ENCODE peak calls at places on chromosomes 1 and 21, in eight cellular contexts. J is SJSA1; Y is A549; B is CD8-positive, alpha-beta memory T cell; L is CD4-positive, alpha-beta T cell; E is ovary; H is astrocyte; Z is NT2/D1. W is an unnamed sample.

GRCh38 chr1:64100791-64101190 is 102.6 kb upstream of the UBE2U start:
- DNase-seq in B (no peak), Y (no peak), Z (no peak), E (no peak), L (no peak), J (peak; percentile 65), H (peak; percentile 14), W (no peak)

GRCh38 chr1:244368279-244368678 is 83.4 kb downstream of the ADSS2 start:
- DNase-seq in H (no peak), B (no peak), Z (no peak), E (no peak), L (no peak), J (no peak), Y (no peak), W (no peak)

GRCh38 chr1:47523812-47524170 is 85.9 kb downstream of the FOXD2 start:
- DNase-seq in L (no peak), H (no peak), E (no peak), J (no peak), Y (no peak), B (no peak), Z (no peak), W (no peak)

GRCh38 chr1:1051127-1051810 is 22.8 kb downstream of the RNF223 start:
- DNase-seq in H (no peak), E (no peak), L (no peak), Z (no peak), Y (no peak), J (no peak), B (no peak), W (no peak)

GRCh38 chr1:7422561-7422960 is 348.5 kb upstream of the VAMP3 start:
- DNase-seq in Z (no peak), E (no peak), J (no peak), H (no peak), Y (no peak), L (no peak), B (no peak), W (no peak)

GRCh38 chr1:152034654-152035405 is 2.0 kb downstream of the S100A11 start:
- DNase-seq in L (peak; percentile 50), Y (peak; percentile 86), B (peak; percentile 53), J (peak; percentile 80), E (peak; percentile 31), Z (peak; percentile 79), H (peak; percentile 50), W (peak; percentile 56)

GRCh38 chr21:42644223-42645208 is 8.9 kb upstream of the PDE9A start:
- DNase-seq in J (peak; percentile 45), L (no peak), B (no peak), Z (no peak), Y (no peak), E (peak; percentile 32), H (peak; percentile 8), W (no peak)

GRCh38 chr21:45225041-45225740 is 62.5 kb downstream of the POFUT2 start:
- DNase-seq in Z (no peak), B (no peak), H (no peak), J (no peak), Y (no peak), L (no peak), E (no peak), W (no peak)

GRCh38 chr1:203122159-203122558 is 5.4 kb upstream of the ADORA1 start:
- DNase-seq in B (no peak), Y (no peak), J (no peak), E (no peak), Z (no peak), L (no peak), H (no peak), W (no peak)

GRCh38 chr1:33181906-33182305 is at the start of gene TRIM62:
- DNase-seq in Y (peak; percentile 65), Z (no peak), L (peak; percentile 67), J (peak; percentile 91), B (peak; percentile 72), E (peak; percentile 89), H (peak; percentile 58), W (peak; percentile 78)

GRCh38 chr1:183002797-183003594 is 20.2 kb upstream of the LAMC1 start:
- DNase-seq in L (no peak), H (peak; percentile 9), Y (no peak), B (no peak), E (no peak), J (no peak), Z (no peak), W (no peak)

GRCh38 chr1:240027059-240027462 is 64.6 kb upstream of the FMN2 start:
- DNase-seq in H (peak; percentile 12), B (no peak), L (no peak), Z (peak; percentile 54), E (no peak), J (peak; percentile 55), Y (peak; percentile 59), W (no peak)

GRCh38 chr1:212181015-212181891 is 104.0 kb upstream of the PPP2R5A start:
- DNase-seq in B (no peak), J (no peak), H (no peak), Z (no peak), E (no peak), Y (no peak), L (no peak), W (no peak)

GRCh38 chr1:53763911-53764310 is 24.9 kb upstream of the GLIS1 start:
- DNase-seq in J (no peak), Z (no peak), Y (no peak), H (no peak), E (no peak), L (no peak), B (no peak), W (no peak)

GRCh38 chr1:227885648-227886502 is 61.9 kb downstream of the WNT9A start:
- DNase-seq in H (peak; percentile 47), Z (no peak), E (peak; percentile 76), J (peak; percentile 50), Y (peak; percentile 33), L (no peak), B (no peak), W (no peak)

GRCh38 chr1:170967042-170967910 is 31.9 kb downstream of the MROH9 start:
- DNase-seq in Z (peak; percentile 51), E (no peak), L (no peak), Y (peak; percentile 33), H (peak; percentile 27), B (no peak), J (peak; percentile 14), W (no peak)

GRCh38 chr1:31658721-31659120 is 14.0 kb upstream of the PEF1 start:
- DNase-seq in H (no peak), B (no peak), Z (no peak), E (no peak), J (no peak), L (no peak), Y (no peak), W (no peak)

GRCh38 chr1:84505167-84506001 is 802 bp upstream of the SPATA1 start:
- DNase-seq in E (no peak), Y (no peak), B (no peak), H (peak; percentile 44), L (no peak), Z (peak; percentile 25), J (peak; percentile 90), W (peak; percentile 6)

GRCh38 chr1:212214377-212214776 is 70.8 kb upstream of the PPP2R5A start:
- DNase-seq in Y (no peak), Z (no peak), H (no peak), B (no peak), E (no peak), L (no peak), J (no peak), W (no peak)

GRCh38 chr1:5099558-5099957 is 445.1 kb downstream of the AJAP1 start:
- DNase-seq in B (no peak), E (no peak), L (no peak), Z (no peak), H (no peak), J (no peak), Y (no peak), W (no peak)

GRCh38 chr1:237045278-237046016 is 3.5 kb downstream of the RYR2 start:
- DNase-seq in Z (no peak), E (no peak), L (no peak), B (no peak), J (no peak), H (no peak), Y (no peak), W (no peak)

DNA sequence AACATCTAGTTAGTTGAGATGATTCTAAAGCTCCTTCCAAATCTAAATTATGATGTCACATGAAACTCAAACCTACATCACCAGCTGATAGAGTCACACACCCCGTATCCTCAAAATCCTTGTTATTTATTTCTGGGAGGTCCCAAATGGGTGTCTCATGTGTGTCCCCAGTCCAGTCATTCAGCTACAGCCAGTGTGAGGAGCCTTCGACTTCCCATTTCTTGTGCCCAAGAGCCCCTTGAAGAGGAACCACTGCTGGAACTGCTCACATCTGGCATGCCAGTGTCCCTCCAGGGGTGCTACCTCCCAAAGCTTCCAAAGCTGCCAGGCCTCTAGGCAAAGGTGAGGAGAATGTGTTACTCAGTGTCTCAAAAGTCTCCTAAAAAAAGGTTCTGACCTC is 32.5 kb upstream of the KCNA3 start:
- DNase-seq in Z (no peak), L (no peak), Y (no peak), B (no peak), H (no peak), J (no peak), E (no peak), W (no peak)
- H3K9me3 ChIP-seq in Z (peaks cover 8% of the 10 kb centered on the region), L (no peaks in the 10 kb centered on the region), Y (no peaks in the 10 kb centered on the region), B (no peaks in the 10 kb centered on the region), H (no peaks in the 10 kb centered on the region), J (no peaks in the 10 kb centered on the region), E (no peaks in the 10 kb centered on the region), W (no peaks in the 10 kb centered on the region)

GRCh38 chr1:62908168-62908567 is 124.2 kb downstream of the ATG4C start:
- DNase-seq in Y (no peak), E (no peak), J (no peak), Z (no peak), B (no peak), H (no peak), L (no peak), W (no peak)
- H3K9me3 ChIP-seq in Y (no peaks in the 10 kb centered on the region), E (no peaks in the 10 kb centered on the region), J (no peaks in the 10 kb centered on the region), Z (no peaks in the 10 kb centered on the region), B (no peaks in the 10 kb centered on the region), H (no peaks in the 10 kb centered on the region), L (no peaks in the 10 kb centered on the region), W (no peaks in the 10 kb centered on the region)

DNA sequence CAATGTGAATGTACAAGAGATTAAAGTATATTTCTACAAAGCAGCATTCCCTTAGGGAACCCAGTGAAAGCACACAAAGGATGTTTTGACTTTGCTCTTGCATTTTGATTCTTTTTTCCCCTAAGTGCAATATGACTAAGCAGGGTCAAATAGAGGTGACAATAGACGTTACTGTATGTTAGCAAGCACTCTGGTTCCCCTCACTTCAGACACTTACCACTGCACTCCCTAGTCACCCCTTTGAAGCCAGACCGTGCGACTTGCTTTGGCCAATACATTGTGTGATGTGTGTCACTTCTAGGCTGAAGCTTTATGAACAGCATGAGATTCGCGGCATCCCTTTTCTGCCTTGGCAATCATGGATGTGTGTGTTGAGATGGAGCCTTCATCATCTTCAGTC is 209.7 kb downstream of the RHOU start:
- DNase-seq in Z (no peak), E (no peak), J (peak; percentile 64), Y (no peak), L (no peak), H (peak; percentile 23), B (no peak), W (no peak)
- H3K9me3 ChIP-seq in Z (no peaks in the 10 kb centered on the region), E (no peaks in the 10 kb centered on the region), J (no peaks in the 10 kb centered on the region), Y (no peaks in the 10 kb centered on the region), L (no peaks in the 10 kb centered on the region), H (no peaks in the 10 kb centered on the region), B (no peaks in the 10 kb centered on the region), W (no peaks in the 10 kb centered on the region)

DNA sequence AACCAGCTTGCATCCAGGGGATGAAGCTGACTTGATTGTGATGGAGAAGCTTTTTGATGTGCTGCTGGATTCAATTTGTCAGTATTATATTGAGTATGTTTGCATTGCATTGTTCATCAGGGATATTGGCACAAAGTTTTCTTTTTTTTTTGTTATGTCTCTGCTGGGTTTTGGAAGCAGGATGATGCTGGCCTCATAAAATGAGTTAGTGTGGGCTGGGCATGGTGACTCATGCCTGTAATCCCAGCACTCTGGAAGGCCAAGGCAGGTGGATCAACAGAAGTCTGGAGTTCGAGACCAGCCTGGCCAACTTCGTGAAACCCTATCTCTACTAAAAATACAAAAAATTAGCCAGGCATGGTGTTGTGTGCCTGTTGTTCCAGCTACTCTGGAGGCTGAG is 8.6 kb downstream of the OR2L3 start:
- DNase-seq in H (no peak), Z (no peak), E (no peak), B (no peak), J (no peak), L (no peak), Y (no peak), W (no peak)
- H3K9me3 ChIP-seq in H (peaks cover 7% of the 10 kb centered on the region), Z (no peaks in the 10 kb centered on the region), E (no peaks in the 10 kb centered on the region), B (no peaks in the 10 kb centered on the region), J (no peaks in the 10 kb centered on the region), L (no peaks in the 10 kb centered on the region), Y (peaks cover 4% of the 10 kb centered on the region), W (no peaks in the 10 kb centered on the region)